ENCODE peak calls at places on chromosomes 4 and X, in five cellular contexts. D is HepG2, Q is H1, N is stomach, A is breast epithelium. I is an unnamed sample.

GRCh38 chr4:108213308-108213707 is 44.6 kb upstream of the LEF1 start:
- DNase-seq in D (no peak), Q (no peak), N (no peak), A (no peak), I (no peak)

GRCh38 chr4:110898290-110898689 is 275.4 kb upstream of the PITX2 start:
- DNase-seq in D (no peak), Q (no peak), N (no peak), A (no peak), I (no peak)

GRCh38 chr4:29805245-29805644 is 914.9 kb upstream of the PCDH7 start:
- DNase-seq in D (peak; percentile 0), Q (no peak), N (no peak), A (no peak), I (no peak)

GRCh38 chr4:127708985-127709384 is 21.2 kb upstream of the SLC25A31 start:
- DNase-seq in D (peak; percentile 65), Q (no peak), N (peak; percentile 42), A (no peak), I (no peak)

GRCh38 chr4:4890574-4891260 is 31.3 kb downstream of the MSX1 start:
- DNase-seq in D (no peak), Q (no peak), N (no peak), A (no peak), I (no peak)

GRCh38 chr4:182825003-182825402 is 92.2 kb downstream of the DCTD start:
- DNase-seq in D (no peak), Q (no peak), N (no peak), A (no peak), I (no peak)

GRCh38 chr4:85762204-85762884 is 287.4 kb downstream of the ARHGAP24 start:
- DNase-seq in D (no peak), Q (no peak), N (peak; percentile 36), A (no peak), I (no peak)

GRCh38 chrX:56733459-56734046 is 4.5 kb downstream of the NBDY start:
- DNase-seq in D (peak; percentile 17), Q (no peak), N (peak; percentile 68), A (no peak), I (no peak)

GRCh38 chr4:36568575-36568974 is 287.2 kb downstream of the DTHD1 start:
- DNase-seq in D (no peak), Q (no peak), N (no peak), A (no peak), I (no peak)

GRCh38 chr4:188780028-188780427 is 640.8 kb downstream of the TRIML1 start:
- DNase-seq in D (no peak), Q (no peak), N (no peak), A (no peak), I (no peak)

GRCh38 chrX:128106630-128107029 is 54.4 kb upstream of the ACTRT1 start:
- DNase-seq in D (peak; percentile 3), Q (no peak), N (no peak), A (no peak), I (no peak)

DNA sequence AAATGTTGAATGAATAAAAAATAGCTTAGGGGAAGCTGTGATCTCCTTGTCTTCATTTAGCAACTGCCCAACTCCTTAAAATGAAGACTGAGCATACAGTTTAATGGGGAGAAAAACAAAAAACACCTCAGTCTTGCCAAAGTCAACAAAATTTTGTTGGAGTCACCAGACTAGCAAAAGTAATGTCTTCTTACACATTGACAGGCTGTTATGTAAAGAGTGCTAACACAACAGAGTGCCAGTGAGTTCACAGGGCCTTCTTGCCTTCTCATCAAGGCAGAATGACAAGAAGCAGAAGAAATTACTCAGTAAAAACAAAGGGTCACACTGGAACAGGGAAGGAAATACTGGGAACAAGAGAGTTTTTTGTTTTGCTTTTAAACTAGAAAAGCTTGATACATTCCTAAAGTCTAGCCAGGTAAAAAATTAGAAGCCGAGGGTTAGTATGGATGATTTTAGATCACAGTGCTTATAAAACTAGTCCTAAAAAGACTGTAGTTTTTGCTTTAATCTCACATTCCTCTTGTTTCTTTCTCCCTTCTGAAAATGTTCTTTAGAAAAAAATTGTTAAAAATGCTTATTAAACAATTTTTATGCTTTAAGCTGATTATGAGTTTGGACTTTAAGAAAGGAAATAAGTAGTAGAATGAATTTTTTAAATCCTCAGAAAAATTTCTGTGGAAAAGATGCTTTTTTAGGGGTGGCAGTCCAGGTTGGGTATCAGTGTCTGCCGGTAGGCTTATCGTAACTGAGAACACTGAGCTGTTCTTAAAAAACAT is 38.7 kb upstream of the FRAS1 start:
- DNase-seq in D (no peak), Q (no peak), N (no peak), A (no peak), I (no peak)
- TF ChIP-seq POLR2AphosphoS5 in D (no peak), Q (no peak), N (no peak), A (no peak), I (no peak)

GRCh38 chr4:186687263-186687662 is 36.4 kb downstream of the FAT1 start:
- DNase-seq in D (no peak), Q (no peak), N (no peak), A (no peak), I (no peak)

GRCh38 chr4:186685744-186686143 is 37.9 kb downstream of the FAT1 start:
- DNase-seq in D (peak; percentile 95), Q (no peak), N (no peak), A (no peak), I (no peak)

GRCh38 chr4:186688150-186688943 is 35.3 kb downstream of the FAT1 start:
- DNase-seq in D (peak; percentile 53), Q (peak; percentile 90), N (no peak), A (no peak), I (no peak)

GRCh38 chr4:186691396-186691795 is 32.3 kb downstream of the FAT1 start:
- DNase-seq in D (no peak), Q (no peak), N (no peak), A (no peak), I (no peak)

GRCh38 chr4:186689476-186689875 is 34.2 kb downstream of the FAT1 start:
- DNase-seq in D (no peak), Q (no peak), N (no peak), A (no peak), I (no peak)
- H3K27ac ChIP-seq in D (peak overlapping the region; percentile 10), Q (no peak overlapping the region), N (no peak overlapping the region), A (no peak overlapping the region), I (peak overlapping the region; percentile 64)

DNA sequence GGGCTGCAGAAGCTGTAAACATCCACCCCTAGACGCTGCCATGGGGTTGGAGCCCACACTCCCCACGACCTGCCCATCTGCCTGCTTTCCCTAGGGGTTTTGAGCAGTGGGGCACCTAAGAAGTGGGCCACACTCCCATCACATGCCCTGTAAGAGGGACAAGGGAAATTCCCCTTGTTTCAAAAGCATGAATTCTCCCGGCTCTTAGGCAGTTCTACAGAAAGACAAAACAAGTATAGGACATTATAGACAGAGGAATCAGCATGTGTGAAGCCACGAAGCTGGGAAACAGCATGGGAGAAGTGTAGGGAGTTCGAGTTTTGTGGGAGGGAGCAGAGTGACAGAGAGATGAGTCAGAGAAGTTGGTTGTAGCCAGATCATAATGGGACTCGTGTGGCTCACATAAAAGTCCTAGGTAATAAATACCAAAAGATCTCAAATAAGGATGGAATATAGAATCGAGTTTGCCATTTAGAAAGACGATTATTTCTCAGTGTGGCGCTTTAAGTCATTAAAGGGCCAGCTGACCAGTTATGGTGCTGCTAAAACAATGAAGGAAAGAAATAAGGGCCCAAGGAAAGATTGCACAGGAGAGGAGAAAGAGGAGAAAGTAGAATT is 23.9 kb downstream of the APOO start:
- DNase-seq in D (peak; percentile 31), Q (no peak), N (no peak), A (no peak), I (no peak)
- TF ChIP-seq POLR2AphosphoS5 in D (no peak), Q (no peak), N (no peak), A (no peak), I (no peak)

DNA sequence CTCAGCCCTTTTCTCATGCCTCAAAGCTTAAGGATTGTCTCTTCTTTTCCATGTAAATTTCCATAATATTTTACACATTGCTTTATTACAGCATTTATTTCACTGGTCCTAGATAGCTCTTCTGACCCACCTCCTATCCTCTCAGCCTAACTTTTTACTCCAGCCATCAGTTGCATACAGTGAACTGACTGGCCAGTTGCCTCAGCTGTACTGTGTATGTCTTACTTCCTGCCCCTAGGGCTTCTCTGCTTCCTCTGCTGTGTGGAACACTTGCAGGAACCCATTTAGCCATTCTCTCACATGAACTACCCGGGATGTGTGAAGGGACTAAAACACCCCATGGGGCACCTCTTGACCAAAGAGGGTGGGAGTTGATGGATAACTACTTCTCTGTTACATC is 18.0 kb downstream of the C4orf33 start:
- DNase-seq in D (no peak), Q (no peak), N (no peak), A (no peak), I (no peak)
- H3K27ac ChIP-seq in D (no peak overlapping the region), Q (no peak overlapping the region), N (no peak overlapping the region), A (no peak overlapping the region), I (no peak overlapping the region)

DNA sequence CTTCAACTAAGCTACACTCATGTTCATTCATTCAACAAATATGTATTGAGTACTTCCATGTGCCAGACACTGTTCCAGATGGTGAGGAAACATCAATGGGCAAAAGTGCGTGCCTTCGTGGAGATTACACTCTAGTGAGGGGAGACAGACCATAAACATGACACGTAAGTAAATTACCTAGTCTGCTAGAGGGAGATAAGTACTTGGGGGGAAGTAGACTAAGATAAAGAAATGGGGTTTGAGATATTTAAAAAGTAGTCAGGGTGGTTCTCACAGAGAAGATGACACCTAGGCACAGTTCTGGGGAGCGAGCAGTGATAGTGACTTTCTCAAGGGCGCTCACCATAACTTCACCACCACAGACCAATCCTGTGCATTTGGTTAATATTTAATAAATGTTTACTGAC is 11.7 kb downstream of the JCHAIN start:
- DNase-seq in D (no peak), Q (no peak), N (no peak), A (no peak), I (no peak)
- TF ChIP-seq POLR2AphosphoS5 in D (no peak), Q (no peak), N (no peak), A (no peak), I (no peak)

DNA sequence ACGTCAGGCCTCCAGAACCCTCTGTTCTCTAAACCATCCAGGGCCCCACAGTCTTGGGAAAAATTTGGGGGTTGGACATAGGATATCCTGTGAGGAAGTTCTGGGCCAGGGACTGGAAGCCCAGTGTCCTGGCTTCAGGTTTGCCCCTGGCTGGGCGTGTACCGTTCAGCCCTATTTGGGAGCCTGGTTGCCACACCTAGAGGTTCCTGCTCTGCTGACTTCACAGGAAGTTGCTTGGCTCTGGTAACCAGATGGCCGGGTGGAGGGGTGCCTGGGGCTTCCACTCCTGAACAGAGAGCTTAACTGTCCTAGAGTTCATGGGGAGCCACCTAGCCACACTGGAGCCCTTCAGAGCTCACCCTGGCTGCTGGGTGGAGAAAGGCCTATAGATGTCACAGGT is 1.1 kb downstream of the TAFAZZIN start:
- DNase-seq in D (no peak), Q (no peak), N (no peak), A (no peak), I (no peak)
- H3K27ac ChIP-seq in D (no peak overlapping the region), Q (no peak overlapping the region), N (peak overlapping the region; percentile 91), A (peak overlapping the region; percentile 97), I (peak overlapping the region; percentile 92)

GRCh38 chrX:118726887-118727685 is at the start of gene IL13RA1:
- DNase-seq in D (peak; percentile 93), Q (peak; percentile 29), N (peak; percentile 86), A (peak; percentile 72), I (peak; percentile 92)
- TF ChIP-seq POLR2AphosphoS5 in D (no peak), Q (no peak), N (peak; percentile 2), A (peak; percentile 43), I (peak; percentile 62)

DNA sequence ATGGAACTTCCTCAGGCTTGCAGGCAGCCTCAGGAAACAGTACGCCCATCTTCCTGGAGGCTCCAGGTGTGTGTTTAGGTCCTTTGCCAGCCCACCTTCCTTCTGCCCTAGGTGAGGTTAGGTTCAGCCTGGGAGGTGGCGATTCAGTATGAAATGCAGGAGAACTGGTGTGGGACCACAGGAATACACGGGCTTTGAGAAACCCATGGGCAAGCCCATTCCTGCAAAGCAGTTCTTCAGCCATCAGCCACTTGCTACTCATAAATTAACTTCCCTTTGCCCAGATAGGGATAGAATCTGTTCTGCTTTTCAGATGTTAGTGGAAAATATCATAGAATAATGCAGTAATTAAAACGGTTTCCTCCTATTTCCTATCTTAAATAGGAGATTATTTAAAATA is 32.2 kb downstream of the TBC1D14 start:
- DNase-seq in D (no peak), Q (no peak), N (no peak), A (no peak), I (no peak)
- H3K27ac ChIP-seq in D (no peak overlapping the region), Q (no peak overlapping the region), N (peak overlapping the region; percentile 60), A (peak overlapping the region; percentile 91), I (peak overlapping the region; percentile 67)

I was measured in esophagus muscularis mucosa.